ENCODE peak calls at places on chromosomes 2 and 18, in six cellular contexts. T is HepG2, Y is upper lobe of left lung, S is HCT116, K is GM12878, Q is K562. X is an unnamed sample.

GRCh38 chr2:8543065-8543411 is 138.8 kb upstream of the ID2 start:
- ATAC-seq in S (no peak), T (no peak), Q (no peak), K (peak), Y (no peak), X (no peak)

GRCh38 chr2:18399601-18400000 is 160.9 kb downstream of the RDH14 start:
- ATAC-seq in T (no peak), K (no peak), Y (no peak), S (no peak), Q (no peak), X (no peak)

GRCh38 chr18:22052405-22053105 is 116.8 kb upstream of the GATA6 start:
- ATAC-seq in T (peak), S (no peak), Y (no peak), Q (peak), K (no peak), X (no peak)

GRCh38 chr2:9204939-9205338 is 1.7 kb upstream of the ASAP2 start:
- ATAC-seq in S (no peak), K (no peak), Q (no peak), Y (no peak), T (peak), X (no peak)

GRCh38 chr2:143513081-143513480 is 383.9 kb downstream of the ARHGAP15 start:
- ATAC-seq in K (peak), Y (peak), T (peak), S (peak), Q (peak), X (peak)

GRCh38 chr18:22668496-22668895 is 250.8 kb upstream of the CTAGE1 start:
- ATAC-seq in Q (peak), K (no peak), Y (no peak), T (no peak), S (peak), X (no peak)

GRCh38 chr2:173574304-173574703 is 219.6 kb downstream of the CDCA7 start:
- ATAC-seq in T (no peak), S (no peak), K (no peak), Q (no peak), Y (no peak), X (no peak)

GRCh38 chr2:236675051-236675450 is 105.4 kb downstream of the ACKR3 start:
- ATAC-seq in Y (no peak), K (no peak), Q (no peak), S (no peak), T (no peak), X (no peak)

GRCh38 chr18:71597219-71597618 is 946.9 kb downstream of the CBLN2 start:
- ATAC-seq in T (no peak), K (no peak), Y (no peak), S (no peak), Q (no peak), X (no peak)

GRCh38 chr2:99572798-99573197 is 83.0 kb upstream of the REV1 start:
- ATAC-seq in Q (no peak), S (no peak), K (no peak), Y (no peak), T (no peak), X (no peak)

GRCh38 chr2:220948579-220948978 is 623.5 kb downstream of the EPHA4 start:
- ATAC-seq in S (no peak), T (no peak), Y (no peak), K (no peak), Q (no peak), X (no peak)

GRCh38 chr2:118992740-118993391 is 50.9 kb downstream of the MARCO start:
- ATAC-seq in T (no peak), Y (no peak), Q (no peak), K (no peak), S (no peak), X (no peak)

GRCh38 chr18:24987271-24987932 is 364.6 kb downstream of the ZNF521 start:
- ATAC-seq in Q (no peak), T (no peak), K (no peak), Y (no peak), S (no peak), X (peak)

GRCh38 chr2:25885933-25886332 is 7.6 kb upstream of the ASXL2 start:
- ATAC-seq in Q (no peak), Y (no peak), T (peak), S (no peak), K (no peak), X (no peak)

GRCh38 chr18:58391932-58392331 is 237.0 kb downstream of the ALPK2 start:
- ATAC-seq in Q (no peak), S (no peak), T (no peak), K (no peak), Y (no peak), X (no peak)

GRCh38 chr18:12774982-12775381 is 72.1 kb downstream of the PSMG2 start:
- ATAC-seq in Y (no peak), K (no peak), Q (no peak), T (no peak), S (no peak), X (no peak)

GRCh38 chr2:144713410-144713809 is 193.5 kb upstream of the ZEB2 start:
- ATAC-seq in T (no peak), Q (no peak), Y (no peak), K (no peak), S (no peak), X (no peak)

GRCh38 chr18:8435376-8435775 is 173.9 kb upstream of the RAB12 start:
- ATAC-seq in S (no peak), Q (peak), Y (no peak), K (no peak), T (no peak), X (no peak)

GRCh38 chr2:218621007-218621406 is 13.3 kb downstream of the PLCD4 start:
- ATAC-seq in Q (no peak), T (no peak), K (no peak), Y (no peak), S (no peak), X (no peak)

GRCh38 chr2:7190587-7191320 is 273.5 kb downstream of the RNF144A start:
- ATAC-seq in T (no peak), Q (no peak), K (peak), Y (no peak), S (no peak), X (no peak)

GRCh38 chr18:35290070-35290735 is at the start of gene ZSCAN30:
- ATAC-seq in Y (peak), Q (peak), K (peak), T (peak), S (peak), X (peak)
- TF ChIP-seq POLR2A in Y (peak), Q (peak), K (peak), T (peak), S (no peak), X (peak)

DNA sequence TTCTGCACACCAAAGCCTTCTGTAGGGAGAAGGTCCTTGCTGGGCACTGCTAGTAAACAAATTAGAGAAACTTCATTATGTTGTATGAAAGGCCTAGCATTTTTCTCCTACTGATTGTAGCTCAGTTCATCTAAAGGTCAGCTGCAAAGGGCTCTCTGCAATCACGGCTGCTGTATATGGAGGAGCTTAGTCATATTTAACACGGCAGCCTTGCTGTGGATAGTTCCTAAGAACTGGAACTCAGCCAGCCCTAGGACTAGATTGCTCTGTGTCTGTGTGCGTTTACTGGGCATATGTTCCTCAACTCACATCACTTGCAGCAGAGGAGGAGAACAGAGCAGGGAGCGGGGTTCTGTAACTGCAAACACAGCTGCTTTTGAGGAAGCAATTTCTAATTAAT is 1103.9 kb upstream of the KLHL29 start:
- ATAC-seq in Y (peak), T (no peak), K (no peak), S (no peak), Q (no peak), X (peak)
- TF ChIP-seq POLR2AphosphoS5 in Y (no peak), T (no peak), K (no peak), S (no peak), Q (no peak), X (no peak)

GRCh38 chr2:231795525-231796327 is 9.5 kb downstream of the COPS7B start:
- ATAC-seq in T (peak), S (peak), K (no peak), Q (no peak), Y (no peak), X (no peak)
- TF ChIP-seq CTCF in T (peak), S (peak), K (peak), Q (peak), Y (peak), X (peak)

DNA sequence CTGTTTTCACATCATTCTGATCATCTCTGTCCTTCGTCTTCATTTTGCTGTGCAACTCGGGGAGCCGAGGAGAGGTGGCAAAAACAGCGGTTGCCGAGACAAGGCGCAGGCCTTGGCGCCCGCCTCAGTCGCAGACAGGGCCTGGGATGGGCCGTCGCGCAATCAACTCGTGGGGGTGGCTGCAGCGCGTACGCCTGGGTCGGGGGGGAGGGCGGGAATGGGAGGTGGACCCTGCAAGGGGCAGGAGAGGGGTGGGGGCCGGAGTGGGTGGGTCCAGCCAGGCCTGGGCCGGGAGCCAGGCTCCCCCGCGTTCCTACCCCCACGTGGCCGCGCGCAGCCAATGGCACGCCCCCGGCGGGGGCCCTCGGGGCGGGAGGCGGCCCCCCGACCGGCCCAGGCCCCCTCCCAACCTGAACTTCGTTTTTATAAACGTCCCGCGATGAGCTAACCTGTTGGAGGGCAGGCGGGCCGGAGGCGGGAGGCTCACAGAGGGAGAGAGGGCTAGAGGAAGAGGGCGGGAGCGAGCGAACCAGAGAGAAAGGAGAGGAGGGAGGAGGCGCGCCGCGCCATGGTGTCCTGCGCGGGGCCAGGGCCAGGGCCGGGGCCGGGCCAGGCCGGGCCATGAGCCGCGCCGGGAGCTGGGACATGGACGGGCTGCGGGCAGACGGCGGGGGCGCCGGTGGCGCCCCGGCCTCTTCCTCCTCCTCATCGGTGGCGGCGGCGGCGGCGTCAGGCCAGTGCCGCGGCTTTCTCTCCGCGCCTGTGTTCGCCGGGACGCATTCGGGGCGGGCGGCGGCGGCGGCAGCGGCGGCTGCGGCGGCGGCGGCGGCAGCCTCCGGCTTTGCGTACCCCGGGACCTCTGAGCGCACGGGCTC is at the start of gene HOXD13:
- ATAC-seq in Y (no peak), Q (no peak), S (no peak), T (no peak), K (no peak), X (no peak)
- TF ChIP-seq POLR2A in Y (no peak), Q (no peak), S (no peak), T (no peak), K (no peak), X (no peak)

GRCh38 chr2:127486247-127486912 is 39.9 kb downstream of the IWS1 start:
- ATAC-seq in T (no peak), Y (no peak), Q (no peak), S (no peak), K (no peak), X (no peak)
- TF ChIP-seq POLR2AphosphoS5 in T (no peak), Y (no peak), Q (no peak), S (no peak), K (no peak), X (no peak)

GRCh38 chr18:79528846-79529245 is 133.1 kb downstream of the NFATC1 start:
- ATAC-seq in T (peak), S (peak), K (peak), Q (peak), Y (no peak), X (peak)
- TF ChIP-seq CTCF in T (peak), S (peak), K (peak), Q (peak), Y (peak), X (peak)

DNA sequence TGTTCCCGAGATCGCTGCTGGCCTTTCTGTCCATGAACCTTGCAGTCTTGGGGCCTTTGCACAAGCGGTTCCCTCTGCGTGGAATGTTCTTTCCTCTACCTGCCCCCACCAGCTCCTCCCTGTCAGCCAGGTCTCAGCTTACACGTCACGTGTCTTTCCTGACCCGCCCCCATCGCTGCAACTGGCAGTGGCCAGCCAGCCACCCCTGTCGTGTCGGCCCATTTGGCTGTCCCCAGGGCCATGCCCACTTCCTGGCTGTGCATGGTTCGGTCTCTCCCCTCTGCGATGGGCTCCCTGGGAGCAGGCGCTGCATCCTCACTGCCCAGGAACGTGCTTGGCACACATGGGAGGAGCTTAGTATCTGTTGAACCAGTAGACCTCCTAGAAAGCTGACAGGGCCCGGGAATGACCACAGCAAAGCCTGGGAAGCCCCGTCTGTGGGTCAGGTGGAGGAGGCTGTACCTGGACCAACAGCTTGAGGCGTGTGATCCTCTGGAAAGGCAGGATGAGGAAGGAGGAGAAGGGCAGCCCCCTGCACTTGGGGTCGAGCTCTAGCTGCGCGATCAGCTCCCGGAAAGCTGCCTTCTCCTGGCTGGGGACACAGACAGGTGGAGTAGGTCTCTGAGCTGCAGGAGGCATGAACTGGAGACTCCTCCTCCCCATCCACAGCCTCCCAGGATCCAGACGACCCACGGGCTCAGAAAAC is 21.0 kb downstream of the SNORC start:
- ATAC-seq in Q (peak), T (no peak), K (peak), S (peak), Y (peak), X (no peak)
- TF ChIP-seq POLR2A in Q (no peak), T (no peak), K (no peak), S (no peak), Y (no peak), X (no peak)

GRCh38 chr2:104375206-104375605 is 478.7 kb upstream of the POU3F3 start:
- ATAC-seq in Q (no peak), S (no peak), T (no peak), K (no peak), Y (no peak), X (no peak)

GRCh38 chr2:104378853-104379374 is 475.0 kb upstream of the POU3F3 start:
- ATAC-seq in T (peak), Q (peak), K (peak), Y (peak), S (no peak), X (no peak)
- TF ChIP-seq POLR2AphosphoS5 in T (no peak), Q (no peak), K (no peak), Y (no peak), S (no peak), X (no peak)

DNA sequence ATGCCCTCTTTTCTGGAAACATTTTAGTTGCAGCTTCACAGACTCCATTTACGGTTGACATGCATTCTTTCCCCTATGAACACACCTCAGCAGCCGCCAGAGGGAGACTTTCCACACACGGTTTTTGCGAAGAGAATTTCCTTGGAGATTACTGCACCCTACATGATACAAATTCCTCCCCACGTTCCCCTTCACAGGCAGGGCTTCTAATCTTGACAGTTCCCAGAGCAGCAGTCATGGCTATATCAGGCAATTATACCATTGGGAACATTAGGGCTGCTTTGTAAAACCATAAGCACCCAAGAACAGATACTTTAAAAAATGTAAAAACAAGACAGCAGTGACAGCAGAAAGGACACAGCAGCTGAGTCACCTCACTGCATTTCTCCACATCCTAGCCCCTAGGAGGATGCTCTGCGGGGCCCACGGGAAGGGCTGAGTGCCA is 253.8 kb downstream of the TGIF1 start:
- ATAC-seq in K (peak), Q (peak), T (peak), S (peak), Y (peak), X (peak)
- TF ChIP-seq CTCF in K (peak), Q (peak), T (peak), S (peak), Y (peak), X (peak)

GRCh38 chr2:215793747-215794595 is 219.4 kb downstream of the MREG start:
- ATAC-seq in K (peak), Q (peak), S (peak), Y (peak), T (peak), X (peak)

GRCh38 chr2:215797676-215798075 is 215.7 kb downstream of the MREG start:
- ATAC-seq in T (no peak), K (no peak), S (no peak), Y (no peak), Q (no peak), X (no peak)

GRCh38 chr2:215794829-215795546 is 218.4 kb downstream of the MREG start:
- ATAC-seq in Y (no peak), S (no peak), Q (peak), K (no peak), T (peak), X (no peak)

GRCh38 chr2:215799194-215799593 is 214.2 kb downstream of the MREG start:
- ATAC-seq in Q (no peak), K (no peak), T (no peak), Y (no peak), S (no peak), X (no peak)

DNA sequence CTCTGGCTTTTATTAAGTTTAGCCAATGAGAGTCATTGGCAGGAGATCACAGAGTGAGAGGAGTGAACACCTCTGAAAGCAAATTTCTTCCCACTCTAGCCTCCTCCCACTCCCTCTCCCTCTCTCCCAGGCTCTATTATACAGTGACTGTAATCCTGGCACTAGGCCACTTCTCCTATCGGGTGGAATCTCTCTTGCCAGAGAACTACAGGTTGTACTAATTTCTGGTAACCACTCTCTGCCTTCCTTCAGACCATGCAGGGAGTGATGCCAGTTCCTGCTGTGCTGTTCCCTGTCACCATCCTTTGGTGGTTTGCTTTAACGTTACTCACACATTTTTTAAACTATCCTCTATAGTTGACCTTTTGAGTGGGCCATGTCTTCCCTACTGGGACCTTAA is 217.2 kb downstream of the MREG start:
- ATAC-seq in T (no peak), Y (no peak), S (no peak), Q (peak), K (peak), X (no peak)
- TF ChIP-seq POLR2A in T (no peak), Y (no peak), S (no peak), Q (no peak), K (no peak), X (no peak)